ENCODE peak calls at places on chromosome 4, in four cellular contexts. U is adrenal gland, S is mesendoderm, E is heart left ventricle. L is an unnamed sample.

GRCh38 chr4:6199344-6199921 is 916 bp downstream of the JAKMIP1 start:
- DNase-seq in U (no peak), S (peak; percentile 42), E (no peak), L (no peak)

GRCh38 chr4:58679051-58679450 is 1568.9 kb upstream of the IGFBP7 start:
- DNase-seq in U (no peak), S (peak; percentile 21), E (no peak), L (no peak)

GRCh38 chr4:120557372-120557771 is 365.2 kb downstream of the PRDM5 start:
- DNase-seq in U (no peak), S (peak; percentile 13), E (no peak), L (no peak)

GRCh38 chr4:122503214-122503613 is 46.7 kb upstream of the IL2 start:
- DNase-seq in U (no peak), S (no peak), E (no peak), L (no peak)

GRCh38 chr4:127143460-127144190 is 489.1 kb upstream of the INTU start:
- DNase-seq in U (no peak), S (no peak), E (no peak), L (no peak)

GRCh38 chr4:122524176-122524575 is 67.7 kb upstream of the IL2 start:
- DNase-seq in U (no peak), S (no peak), E (no peak), L (no peak)

GRCh38 chr4:6470502-6471302 is 1.7 kb downstream of the PPP2R2C start:
- DNase-seq in U (peak; percentile 31), S (peak; percentile 30), E (peak; percentile 52), L (peak; percentile 68)

GRCh38 chr4:134308910-134309309 is 107.3 kb upstream of the PABPC4L start:
- DNase-seq in U (no peak), S (no peak), E (no peak), L (no peak)

GRCh38 chr4:100366213-100366612 is 151.6 kb downstream of the EMCN start:
- DNase-seq in U (no peak), S (peak; percentile 52), E (no peak), L (no peak)

GRCh38 chr4:112910109-112910736 is 139.2 kb upstream of the ANK2 start:
- DNase-seq in U (no peak), S (no peak), E (no peak), L (peak; percentile 60)

GRCh38 chr4:6929339-6929734 is 19.7 kb downstream of the TBC1D14 start:
- DNase-seq in U (no peak), S (no peak), E (no peak), L (no peak)

GRCh38 chr4:146342600-146343192 is 128.4 kb downstream of the REELD1 start:
- DNase-seq in U (peak; percentile 32), S (peak; percentile 16), E (no peak), L (no peak)

GRCh38 chr4:55078987-55079386 is 46.4 kb downstream of the KDR start:
- DNase-seq in U (peak; percentile 22), S (peak; percentile 42), E (peak; percentile 81), L (no peak)

GRCh38 chr4:140755811-140756291 is 334 bp downstream of the TBC1D9 start:
- DNase-seq in U (peak; percentile 57), S (peak; percentile 75), E (peak; percentile 58), L (no peak)

GRCh38 chr4:1511441-1512041 is 105.3 kb upstream of the NKX1-1 start:
- DNase-seq in U (peak; percentile 55), S (peak; percentile 79), E (peak; percentile 74), L (no peak)

GRCh38 chr4:76704133-76704881 is 193.6 kb downstream of the SOWAHB start:
- DNase-seq in U (no peak), S (peak; percentile 65), E (no peak), L (no peak)

GRCh38 chr4:173212379-173212778 is 43.8 kb downstream of the GALNT7 start:
- DNase-seq in U (no peak), S (no peak), E (no peak), L (no peak)

GRCh38 chr4:124754671-124755070 is 42.1 kb upstream of the ANKRD50 start:
- DNase-seq in U (no peak), S (no peak), E (no peak), L (no peak)

GRCh38 chr4:80201326-80202151 is 4.2 kb downstream of the PRDM8 start:
- DNase-seq in U (peak; percentile 32), S (peak; percentile 48), E (peak; percentile 58), L (no peak)

GRCh38 chr4:55346851-55347255 is 811 bp downstream of the SRD5A3 start:
- DNase-seq in U (peak; percentile 34), S (no peak), E (no peak), L (no peak)

GRCh38 chr4:2182981-2183380 is 58.9 kb downstream of the HAUS3 start:
- DNase-seq in U (no peak), S (no peak), E (no peak), L (no peak)

GRCh38 chr4:169437299-169438047 is 166.7 kb upstream of the SH3RF1 start:
- DNase-seq in U (no peak), S (peak; percentile 5), E (no peak), L (no peak)

GRCh38 chr4:102717448-102718092 is 43.2 kb downstream of the MANBA start:
- DNase-seq in U (no peak), S (no peak), E (no peak), L (no peak)
- H3K27ac ChIP-seq in U (no peak overlapping the region), S (no peak overlapping the region), E (no peak overlapping the region), L (no peak overlapping the region)

GRCh38 chr4:84499065-84499982 is at the start of gene NKX6-1:
- DNase-seq in U (peak; percentile 61), S (peak; percentile 96), E (peak; percentile 58), L (no peak)
- H3K27ac ChIP-seq in U (no peak within 1 kb of the TSS), S (no peak within 1 kb of the TSS), E (no peak within 1 kb of the TSS), L (no peak within 1 kb of the TSS)

GRCh38 chr4:96183630-96184029 is 343.7 kb downstream of the PDHA2 start:
- DNase-seq in U (no peak), S (no peak), E (no peak), L (no peak)
- H3K27ac ChIP-seq in U (no peak overlapping the region), S (no peak overlapping the region), E (no peak overlapping the region), L (no peak overlapping the region)

DNA sequence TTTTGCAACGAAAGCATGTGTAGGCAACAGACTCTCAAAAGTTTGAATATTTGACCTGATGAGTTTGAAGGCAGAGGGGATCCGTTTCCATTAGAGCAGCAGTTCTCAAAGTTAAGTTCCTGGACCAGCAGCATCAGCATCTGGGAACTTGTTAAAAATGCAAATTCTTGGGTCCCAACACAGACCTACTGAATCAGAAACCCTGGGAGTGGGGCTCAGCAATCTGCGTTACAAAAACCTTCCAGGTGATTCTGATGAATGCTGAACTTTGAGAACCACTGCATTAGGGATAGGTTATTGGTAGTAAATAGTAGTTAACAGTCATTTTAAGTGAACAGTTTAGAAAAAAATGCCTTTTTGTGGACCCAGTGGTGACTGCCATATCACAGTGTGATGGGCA is 98.8 kb downstream of the PDE5A start:
- DNase-seq in U (no peak), S (no peak), E (no peak), L (no peak)
- H3K27ac ChIP-seq in U (no peak overlapping the region), S (no peak overlapping the region), E (no peak overlapping the region), L (no peak overlapping the region)

GRCh38 chr4:8185930-8186329 is 13.2 kb upstream of the SH3TC1 start:
- DNase-seq in U (no peak), S (no peak), E (no peak), L (no peak)
- H3K27ac ChIP-seq in U (no peak overlapping the region), S (no peak overlapping the region), E (no peak overlapping the region), L (no peak overlapping the region)

GRCh38 chr4:17276821-17277220 is 235.1 kb downstream of the QDPR start:
- DNase-seq in U (no peak), S (peak; percentile 44), E (peak; percentile 48), L (no peak)
- H3K27ac ChIP-seq in U (no peak overlapping the region), S (no peak overlapping the region), E (no peak overlapping the region), L (peak overlapping the region; percentile 40)

DNA sequence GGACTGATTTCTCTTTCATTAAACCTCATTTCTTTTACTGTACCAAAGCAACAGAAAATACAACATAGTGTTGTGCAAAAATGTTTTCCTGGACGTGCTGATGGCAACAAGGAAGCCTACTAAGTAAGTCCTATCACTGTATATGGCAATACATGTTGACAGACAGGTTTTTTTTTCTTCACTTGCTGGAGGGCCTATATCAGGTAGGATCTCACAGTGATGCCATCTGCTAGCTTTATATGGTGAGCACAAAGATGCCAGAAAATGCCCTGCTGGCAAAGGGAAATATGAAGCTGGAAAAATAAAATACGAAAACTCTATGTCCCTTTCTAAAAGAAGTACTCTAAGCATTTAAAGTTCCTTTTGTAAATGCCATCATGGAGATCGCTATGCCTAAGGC is 119.0 kb upstream of the PDLIM3 start:
- DNase-seq in U (no peak), S (no peak), E (no peak), L (no peak)
- H3K27ac ChIP-seq in U (peak overlapping the region; percentile 67), S (no peak overlapping the region), E (peak overlapping the region; percentile 33), L (no peak overlapping the region)

GRCh38 chr4:15778742-15779231 is 659 bp downstream of the CD38 start:
- DNase-seq in U (peak; percentile 43), S (peak; percentile 19), E (peak; percentile 35), L (peak; percentile 13)
- H3K27ac ChIP-seq in U (no peak overlapping the region), S (no peak overlapping the region), E (peak overlapping the region; percentile 61), L (peak overlapping the region; percentile 50)

GRCh38 chr4:10732235-10732975 is 47.8 kb upstream of the CLNK start:
- DNase-seq in U (no peak), S (no peak), E (no peak), L (no peak)
- H3K27ac ChIP-seq in U (no peak overlapping the region), S (no peak overlapping the region), E (no peak overlapping the region), L (no peak overlapping the region)